ENCODE peak calls at places on chromosomes 11 and 22, in six cellular contexts. T is transverse colon, Z is heart left ventricle, Q is K562, F is stomach, U is endothelial cell of umbilical vein. G is an unnamed sample.
A peak's percentile ranks its signal among the peaks of the same experiment; 100 is the strongest.

GRCh38 chr11:2814751-2815150 is 70.8 kb downstream of the CDKN1C start:
- DNase-seq in F (no peak), Q (no peak), Z (peak; percentile 10), T (no peak), U (no peak), G (no peak)

GRCh38 chr11:130209128-130209932 is 49.7 kb downstream of the ST14 start:
- DNase-seq in U (no peak), Q (no peak), T (peak; percentile 7), F (peak; percentile 24), Z (peak; percentile 18), G (no peak)

GRCh38 chr11:15617126-15617525 is 502.4 kb downstream of the INSC start:
- DNase-seq in U (no peak), Z (no peak), Q (no peak), T (no peak), F (no peak), G (no peak)

GRCh38 chr22:37180531-37181231 is 7.4 kb downstream of the C1QTNF6 start:
- DNase-seq in F (no peak), Q (no peak), U (no peak), Z (peak; percentile 16), T (no peak), G (no peak)

GRCh38 chr11:57306156-57306876 is 18.4 kb downstream of the TNKS1BP1 start:
- DNase-seq in U (peak; percentile 37), F (no peak), Q (no peak), Z (no peak), T (no peak), G (no peak)

GRCh38 chr11:129785383-129786111 is 30.1 kb upstream of the TMEM45B start:
- DNase-seq in Z (no peak), U (no peak), Q (no peak), F (no peak), T (no peak), G (no peak)

GRCh38 chr22:33658775-33659174 is 261.5 kb downstream of the LARGE1 start:
- DNase-seq in T (no peak), U (no peak), Z (peak; percentile 71), F (no peak), Q (no peak), G (no peak)

GRCh38 chr11:603154-603553 is 12.6 kb downstream of the IRF7 start:
- DNase-seq in T (no peak), U (no peak), Q (no peak), Z (no peak), F (no peak), G (no peak)

DNA sequence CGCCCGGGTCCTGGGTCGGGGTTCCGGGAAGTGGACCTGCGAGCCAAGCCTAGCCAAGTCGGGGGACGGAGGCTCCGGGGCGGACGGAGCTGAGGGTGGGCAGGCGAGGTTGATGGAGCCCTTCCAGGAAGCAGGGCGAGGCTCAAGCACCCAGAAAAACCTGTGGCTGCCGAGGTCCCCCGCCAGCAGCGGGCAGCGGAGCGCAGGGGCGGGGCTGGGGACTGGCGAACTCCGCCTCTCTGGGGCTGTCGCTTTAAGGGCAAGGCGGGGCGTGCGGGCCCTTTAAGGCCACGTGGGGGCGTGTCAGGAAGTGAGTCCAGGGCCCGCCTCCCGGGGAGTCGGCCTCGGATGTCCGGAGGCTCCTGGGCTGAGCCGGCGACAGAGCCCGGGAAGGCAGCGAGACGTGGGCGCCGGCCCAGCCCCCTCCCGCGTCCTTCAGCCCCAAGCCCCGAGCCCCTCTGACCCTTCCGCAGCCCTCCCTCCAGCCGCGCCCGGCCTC is at the start of gene SLC35C1:
- DNase-seq in Z (peak; percentile 98), T (peak; percentile 99), Q (peak; percentile 97), U (peak; percentile 89), F (peak; percentile 99), G (peak; percentile 97)
- TF ChIP-seq POLR2A in Z (peak; percentile 76), T (peak; percentile 90), Q (peak; percentile 78), U (peak; percentile 92), F (peak; percentile 38), G (peak; percentile 81)

GRCh38 chr22:21735198-21736083 is at the start of gene YPEL1:
- DNase-seq in Z (peak; percentile 99), T (peak; percentile 97), Q (peak; percentile 100), U (peak; percentile 98), F (peak; percentile 98), G (peak; percentile 90)
- TF ChIP-seq POLR2A in Z (peak; percentile 92), T (peak; percentile 61), Q (no peak), U (no peak), F (no peak), G (peak; percentile 36)

GRCh38 chr22:38181453-38182200 is at the start of gene PLA2G6:
- DNase-seq in T (peak; percentile 99), U (peak; percentile 100), Z (peak; percentile 99), F (peak; percentile 99), Q (peak; percentile 98), G (peak; percentile 97)
- TF ChIP-seq POLR2A in T (peak; percentile 43), U (peak; percentile 64), Z (no peak), F (no peak), Q (peak; percentile 73), G (no peak)

GRCh38 chr11:59212744-59213573 is at the start of gene MPEG1:
- DNase-seq in F (no peak), T (no peak), Z (no peak), Q (no peak), U (no peak), G (no peak)
- TF ChIP-seq POLR2A in F (no peak), T (peak; percentile 46), Z (no peak), Q (no peak), U (no peak), G (no peak)

DNA sequence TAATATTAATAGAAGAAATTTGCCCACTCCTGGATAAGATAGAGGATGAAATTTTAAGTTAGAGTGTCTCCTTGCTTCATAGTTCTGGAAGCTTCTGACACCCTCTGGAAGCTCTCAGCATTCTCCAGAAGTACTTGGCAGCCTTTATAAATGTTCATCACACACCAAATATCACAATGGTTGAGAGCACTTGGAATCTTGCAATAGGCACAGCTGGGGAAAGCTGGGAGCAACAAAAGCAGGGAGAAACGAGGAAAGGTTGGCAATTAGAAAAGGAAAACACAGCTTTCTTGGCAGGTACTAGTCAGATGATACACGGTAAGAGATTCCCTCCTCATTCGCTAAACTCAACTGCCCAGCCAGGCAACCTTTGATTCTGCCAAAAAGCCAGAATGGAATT is 577.0 kb upstream of the ANO5 start:
- DNase-seq in F (no peak), Z (no peak), Q (no peak), U (no peak), T (no peak), G (no peak)
- TF ChIP-seq POLR2A in F (no peak), Z (no peak), Q (no peak), U (no peak), T (no peak), G (no peak)

DNA sequence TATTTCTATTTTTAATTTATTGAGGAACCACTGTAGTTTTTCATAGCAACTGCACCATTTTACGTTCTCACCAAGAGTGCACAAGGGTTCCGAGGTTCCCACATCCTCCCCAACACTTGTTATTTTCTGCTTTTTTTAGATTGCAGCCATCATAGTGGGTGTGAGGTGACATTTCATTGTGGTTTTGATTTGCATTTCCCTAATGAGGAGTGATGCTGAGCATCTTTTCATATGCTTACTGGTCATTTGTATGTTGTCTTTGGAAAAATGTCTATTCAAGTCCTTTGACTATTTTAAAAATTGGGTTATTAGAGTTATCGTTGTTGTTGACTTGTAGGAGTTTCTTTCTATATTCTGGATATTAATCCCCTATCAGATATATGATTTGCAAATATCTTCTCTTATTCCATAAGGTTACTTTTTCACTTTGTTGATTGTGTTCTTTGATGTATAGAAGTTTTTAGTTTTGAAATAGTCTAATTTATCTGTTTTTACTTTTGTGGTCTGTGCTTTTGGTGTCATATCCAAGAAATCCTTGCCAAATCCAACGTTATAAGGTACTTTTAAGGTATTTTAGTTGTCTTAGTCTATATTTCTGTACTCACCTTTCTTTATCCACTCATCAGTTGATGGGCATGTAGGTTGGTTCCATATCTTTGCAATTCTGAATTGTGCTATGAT is 9.0 kb downstream of the NEAT1 start:
- DNase-seq in Q (no peak), U (peak; percentile 35), T (peak; percentile 32), F (no peak), Z (no peak), G (no peak)
- TF ChIP-seq POLR2A in Q (peak; percentile 47), U (no peak), T (no peak), F (no peak), Z (no peak), G (peak; percentile 40)

DNA sequence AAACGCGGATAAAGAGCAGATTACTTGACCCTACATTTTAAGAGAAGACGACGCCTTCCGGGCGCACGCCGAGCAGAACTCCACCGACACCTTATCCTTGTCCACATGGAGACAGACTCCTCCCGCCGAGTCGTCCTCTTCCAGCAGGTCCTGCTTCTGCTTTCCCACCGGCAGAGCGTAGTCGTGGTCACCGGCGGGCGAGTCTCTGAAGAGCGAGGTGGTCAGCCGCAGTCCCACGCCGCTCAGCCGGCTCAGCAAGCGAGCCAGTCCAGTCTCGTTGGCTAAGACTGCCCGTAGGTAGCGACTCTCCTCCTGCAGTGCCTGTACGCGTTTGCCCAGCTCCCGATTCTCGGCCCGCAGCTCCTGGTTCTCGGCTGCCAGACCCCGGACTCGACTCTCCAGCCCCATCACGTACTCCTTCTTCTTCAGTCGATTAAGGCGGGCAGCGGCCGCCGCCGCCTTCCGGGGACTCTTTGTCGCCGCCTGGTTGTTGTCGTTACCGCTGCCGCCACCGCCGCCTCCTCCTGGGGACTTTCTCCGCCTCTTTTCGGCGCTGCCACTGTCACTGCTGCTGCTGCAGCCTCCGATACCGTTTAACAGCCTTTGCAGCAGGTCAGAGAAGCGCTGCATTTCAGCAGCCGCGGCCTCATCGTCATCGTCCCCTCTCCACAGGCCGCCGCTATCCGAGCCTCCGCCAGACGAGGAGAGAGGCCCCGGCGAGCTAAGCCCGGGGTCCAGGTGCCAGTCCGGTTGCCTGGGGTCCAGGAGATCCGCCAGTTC is 958 bp downstream of the CREBZF start:
- DNase-seq in U (peak; percentile 66), T (peak; percentile 87), Z (peak; percentile 87), F (peak; percentile 88), Q (peak; percentile 66), G (peak; percentile 53)
- TF ChIP-seq POLR2A in U (no peak), T (no peak), Z (no peak), F (no peak), Q (no peak), G (peak; percentile 53)